ENCODE peak calls at places on chromosomes 3 and 15, in six cellular contexts. T, O, Q, G, J and V are unnamed samples.

GRCh38 chr3:5151586-5151985 is 29.5 kb downstream of the ARL8B start:
- DNase-seq in T (no peak), Q (no peak), G (no peak), J (no peak), O (no peak), V (no peak)

GRCh38 chr3:197508511-197508910 is 47.3 kb downstream of the BDH1 start:
- DNase-seq in T (no peak), Q (no peak), J (no peak), O (no peak), G (peak; percentile 83), V (no peak)

GRCh38 chr3:52026016-52026415 is 30.3 kb upstream of the RPL29 start:
- DNase-seq in T (no peak), J (no peak), G (peak; percentile 61), Q (no peak), O (no peak), V (no peak)

GRCh38 chr15:85401108-85401765 is 20.8 kb downstream of the AKAP13 start:
- DNase-seq in G (no peak), O (no peak), Q (no peak), J (no peak), T (no peak), V (no peak)

GRCh38 chr3:11610044-11610671 is 33.6 kb downstream of the VGLL4 start:
- DNase-seq in O (no peak), G (no peak), Q (no peak), J (peak; percentile 41), T (no peak), V (no peak)

GRCh38 chr3:123602325-123602724 is 17.5 kb upstream of the HACD2 start:
- DNase-seq in G (no peak), Q (no peak), T (peak; percentile 89), O (no peak), J (no peak), V (no peak)

GRCh38 chr15:89809787-89810148 is 4.9 kb downstream of the ANPEP start:
- DNase-seq in J (no peak), T (no peak), G (no peak), O (no peak), Q (no peak), V (no peak)

GRCh38 chr15:49060710-49061483 is 14.7 kb upstream of the SECISBP2L start:
- DNase-seq in Q (no peak), J (no peak), O (no peak), T (no peak), G (no peak), V (no peak)

GRCh38 chr15:78618064-78618463 is 2.7 kb downstream of the CHRNA3 start:
- DNase-seq in G (no peak), O (no peak), T (no peak), Q (no peak), J (peak; percentile 20), V (no peak)

GRCh38 chr15:88651971-88652370 is 13.2 kb downstream of the ISG20 start:
- DNase-seq in J (no peak), T (no peak), G (no peak), Q (no peak), O (no peak), V (peak; percentile 87)

GRCh38 chr3:45082139-45082538 is 56.0 kb downstream of the CLEC3B start:
- DNase-seq in O (no peak), Q (no peak), G (no peak), J (no peak), T (no peak), V (no peak)

GRCh38 chr3:45782381-45782780 is 14.0 kb downstream of the SLC6A20 start:
- DNase-seq in G (no peak), O (no peak), J (no peak), Q (no peak), T (no peak), V (no peak)

GRCh38 chr15:24678485-24678884 is 2.9 kb downstream of the NPAP1 start:
- DNase-seq in T (no peak), G (no peak), O (no peak), J (no peak), Q (no peak), V (no peak)

GRCh38 chr15:59364238-59364637 is 8.4 kb downstream of the MYO1E start:
- DNase-seq in O (no peak), G (no peak), T (no peak), J (no peak), Q (no peak), V (no peak)

GRCh38 chr15:75051161-75051560 is 27.8 kb downstream of the PPCDC start:
- DNase-seq in G (no peak), J (no peak), O (peak; percentile 33), T (no peak), Q (no peak), V (peak; percentile 80)

GRCh38 chr3:16536344-16536663 is 22.8 kb upstream of the RFTN1 start:
- DNase-seq in O (no peak), J (no peak), T (no peak), Q (no peak), G (no peak), V (no peak)

GRCh38 chr3:18808423-18808822 is 339.9 kb upstream of the KCNH8 start:
- DNase-seq in G (no peak), O (no peak), J (no peak), T (no peak), Q (no peak), V (no peak)

GRCh38 chr3:187738400-187739124 is 6.7 kb downstream of the BCL6 start:
- DNase-seq in T (peak; percentile 82), G (peak; percentile 90), O (peak; percentile 90), Q (peak; percentile 48), J (peak; percentile 87), V (peak; percentile 98)

GRCh38 chr15:25731411-25731810 is 131.7 kb downstream of the ATP10A start:
- DNase-seq in Q (no peak), O (no peak), G (no peak), J (no peak), T (no peak), V (peak; percentile 55)

GRCh38 chr3:66038726-66039589 is at the start of gene MAGI1:
- DNase-seq in Q (no peak), T (peak; percentile 75), O (peak; percentile 95), J (peak; percentile 92), G (peak; percentile 89), V (peak; percentile 94)

GRCh38 chr3:45479627-45480026 is 91.3 kb downstream of the LARS2 start:
- DNase-seq in G (no peak), O (no peak), J (no peak), T (peak; percentile 88), Q (no peak), V (no peak)

GRCh38 chr3:120741320-120741719 is 996 bp downstream of the RABL3 start:
- DNase-seq in J (no peak), G (no peak), Q (no peak), T (no peak), O (no peak), V (no peak)
- H3K4me3 ChIP-seq in J (peak overlapping the region; percentile 93), G (peak overlapping the region; percentile 99), Q (peak overlapping the region; percentile 90), T (peak overlapping the region; percentile 98), O (peak overlapping the region; percentile 57), V (peak overlapping the region; percentile 96)

GRCh38 chr15:96330450-96331140 is at the start of gene NR2F2:
- DNase-seq in Q (peak; percentile 3), G (peak; percentile 82), J (peak; percentile 98), O (peak; percentile 97), T (peak; percentile 93), V (peak; percentile 98)

GRCh38 chr15:96330064-96330449 is 443 bp upstream of the NR2F2 start:
- DNase-seq in J (no peak), T (peak; percentile 53), G (no peak), Q (no peak), O (peak; percentile 91), V (no peak)

GRCh38 chr15:96332854-96333193 is 2.3 kb downstream of the NR2F2 start:
- DNase-seq in Q (no peak), O (no peak), T (no peak), G (no peak), J (no peak), V (no peak)

GRCh38 chr15:96331942-96332853 is 1.7 kb downstream of the NR2F2 start:
- DNase-seq in O (peak; percentile 79), T (no peak), G (no peak), J (no peak), Q (no peak), V (no peak)

GRCh38 chr15:96331141-96331941 is 841 bp downstream of the NR2F2 start:
- DNase-seq in G (no peak), O (peak; percentile 77), J (no peak), T (no peak), Q (no peak), V (no peak)
- H3K27me3 ChIP-seq in G (peaks cover 95% of the 10 kb centered on the region), O (no peaks in the 10 kb centered on the region), J (peaks cover 53% of the 10 kb centered on the region), T (no peaks in the 10 kb centered on the region), Q (peaks cover 40% of the 10 kb centered on the region), V (no peaks in the 10 kb centered on the region)

GRCh38 chr3:53500165-53500777 is 5.9 kb downstream of the CACNA1D start:
- DNase-seq in J (no peak), Q (no peak), O (no peak), T (no peak), G (no peak), V (no peak)
- H3K4me3 ChIP-seq in J (no peak overlapping the region), Q (no peak overlapping the region), O (no peak overlapping the region), T (no peak overlapping the region), G (no peak overlapping the region), V (no peak overlapping the region)

GRCh38 chr3:147388395-147389264 is 17.7 kb downstream of the ZIC4 start:
- DNase-seq in J (no peak), O (no peak), T (no peak), Q (no peak), G (peak; percentile 59), V (no peak)
- H3K27me3 ChIP-seq in J (peaks cover 100% of the 10 kb centered on the region), O (peaks cover 2% of the 10 kb centered on the region), T (no peaks in the 10 kb centered on the region), Q (peaks cover 26% of the 10 kb centered on the region), G (peaks cover 98% of the 10 kb centered on the region), V (peaks cover 100% of the 10 kb centered on the region)

GRCh38 chr3:78867409-78868372 is 900.1 kb downstream of the ROBO1 start:
- DNase-seq in O (no peak), J (no peak), T (no peak), G (no peak), Q (no peak), V (no peak)

GRCh38 chr3:78871048-78871447 is 896.8 kb downstream of the ROBO1 start:
- DNase-seq in J (no peak), T (no peak), Q (no peak), G (no peak), O (no peak), V (no peak)

GRCh38 chr3:78872195-78872594 is 895.6 kb downstream of the ROBO1 start:
- DNase-seq in G (no peak), Q (no peak), T (no peak), O (no peak), J (no peak), V (no peak)

GRCh38 chr3:78870484-78870883 is 897.3 kb downstream of the ROBO1 start:
- DNase-seq in J (no peak), G (no peak), O (no peak), T (no peak), Q (no peak), V (no peak)

DNA sequence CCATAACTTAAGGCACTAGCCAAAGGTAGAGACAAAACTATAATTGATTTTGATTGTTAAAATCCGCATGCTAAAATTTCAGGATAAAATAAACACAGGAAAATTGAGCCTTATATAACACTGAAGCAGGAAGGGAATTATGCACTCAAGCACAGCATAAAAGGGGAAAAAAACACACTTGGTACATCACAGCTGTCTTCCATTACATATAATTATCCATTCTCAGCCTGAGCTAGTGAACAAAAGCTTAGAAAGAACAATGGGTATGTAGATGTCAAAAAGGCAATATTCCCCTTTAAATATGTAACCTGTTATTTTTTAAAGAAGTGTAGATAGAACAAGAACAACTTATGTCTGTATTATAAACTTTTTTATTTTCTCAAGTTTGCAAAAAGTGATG is 899.2 kb downstream of the ROBO1 start:
- DNase-seq in Q (no peak), T (no peak), J (no peak), G (no peak), O (no peak), V (no peak)
- H3K4me3 ChIP-seq in Q (no peak overlapping the region), T (no peak overlapping the region), J (no peak overlapping the region), G (no peak overlapping the region), O (no peak overlapping the region), V (no peak overlapping the region)

GRCh38 chr3:139686624-139687023 is 8.9 kb upstream of the NMNAT3 start:
- DNase-seq in O (no peak), T (no peak), J (no peak), Q (no peak), G (no peak), V (no peak)
- H3K27me3 ChIP-seq in O (no peaks in the 10 kb centered on the region), T (peaks cover 12% of the 10 kb centered on the region), J (no peaks in the 10 kb centered on the region), Q (no peaks in the 10 kb centered on the region), G (no peaks in the 10 kb centered on the region), V (no peaks in the 10 kb centered on the region)